ENCODE peak calls at places on chromosomes 6 and 20, in seven cellular contexts. C is ovary, E is brain microvascular endothelial cell, Y is PC-9, G is AG04450, K is breast epithelium, A is RWPE1. V is an unnamed sample.

GRCh38 chr6:154239392-154239791 is 117.2 kb downstream of the IPCEF1 start:
- DNase-seq in G (no peak), E (no peak), C (no peak), K (no peak), A (peak; percentile 78), Y (no peak), V (no peak)

GRCh38 chr6:13866291-13866690 is 51.9 kb upstream of the MCUR1 start:
- DNase-seq in Y (no peak), G (no peak), C (no peak), E (no peak), A (no peak), K (no peak), V (no peak)

GRCh38 chr6:17397764-17398194 is 4.4 kb downstream of the CAP2 start:
- DNase-seq in K (no peak), E (no peak), Y (no peak), G (no peak), A (no peak), C (no peak), V (no peak)

GRCh38 chr6:139801571-139802321 is 427.3 kb upstream of the CITED2 start:
- DNase-seq in K (no peak), C (no peak), A (no peak), E (peak; percentile 25), Y (no peak), G (no peak), V (peak; percentile 40)

GRCh38 chr6:84514089-84514971 is 250.1 kb downstream of the TBX18 start:
- DNase-seq in Y (no peak), K (no peak), A (no peak), G (no peak), E (no peak), C (no peak), V (no peak)

GRCh38 chr6:48476257-48476656 is 365.3 kb upstream of the PTCHD4 start:
- DNase-seq in Y (no peak), G (no peak), E (peak; percentile 14), C (no peak), A (no peak), K (no peak), V (peak; percentile 2)

GRCh38 chr6:38025431-38025830 is 205.9 kb downstream of the ZFAND3 start:
- DNase-seq in Y (no peak), E (no peak), K (no peak), A (no peak), C (no peak), G (no peak), V (no peak)

GRCh38 chr6:81171991-81172740 is 580.3 kb downstream of the TENT5A start:
- DNase-seq in Y (peak; percentile 3), E (peak; percentile 74), G (peak; percentile 15), K (no peak), A (no peak), C (peak; percentile 50), V (no peak)

GRCh38 chr20:63315240-63315981 is 22.4 kb downstream of the COL20A1 start:
- DNase-seq in Y (no peak), G (no peak), E (no peak), C (no peak), A (no peak), K (no peak), V (no peak)

GRCh38 chr6:109690373-109690739 is 646 bp downstream of the AK9 start:
- DNase-seq in E (no peak), C (peak; percentile 43), K (peak; percentile 55), G (no peak), Y (peak; percentile 61), A (no peak), V (no peak)

GRCh38 chr6:105879902-105880547 is 206.1 kb upstream of the PRDM1 start:
- DNase-seq in A (no peak), G (no peak), E (no peak), Y (no peak), C (no peak), K (no peak), V (no peak)

GRCh38 chr6:15527838-15528617 is 134.8 kb downstream of the DTNBP1 start:
- DNase-seq in Y (no peak), E (no peak), C (no peak), G (no peak), K (no peak), A (peak; percentile 14), V (no peak)

GRCh38 chr20:46731770-46732169 is 22.3 kb downstream of the SLC2A10 start:
- DNase-seq in A (peak; percentile 44), C (no peak), G (no peak), Y (no peak), E (no peak), K (no peak), V (no peak)

GRCh38 chr6:133339543-133340384 is 98.6 kb downstream of the EYA4 start:
- DNase-seq in A (no peak), C (no peak), G (no peak), Y (no peak), E (no peak), K (no peak), V (no peak)

GRCh38 chr6:35737413-35738211 is 780 bp downstream of the ARMC12 start:
- DNase-seq in K (no peak), Y (no peak), C (peak; percentile 41), A (peak; percentile 72), E (peak; percentile 62), G (peak; percentile 77), V (peak; percentile 89)

DNA sequence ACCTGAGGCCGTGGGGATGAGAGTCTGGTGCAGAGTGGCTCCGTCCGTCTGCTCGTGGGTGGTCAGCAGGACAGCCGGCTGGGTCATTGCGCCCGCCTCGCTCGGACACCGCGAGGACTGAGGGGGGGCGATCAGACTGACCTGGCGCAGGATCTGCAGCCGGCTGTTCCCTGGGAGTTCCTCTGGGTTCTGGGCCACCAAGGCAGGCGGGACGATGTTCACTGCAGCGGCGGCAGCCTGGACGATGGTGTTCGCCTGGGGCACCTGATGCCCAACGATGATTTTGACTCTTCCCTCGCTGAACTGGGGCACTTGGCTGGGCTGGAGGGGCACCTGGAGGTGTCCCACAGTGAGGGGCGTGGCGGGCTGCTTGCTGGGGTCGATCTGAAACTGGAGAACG is 39.2 kb downstream of the ZFP64 start:
- DNase-seq in Y (no peak), A (no peak), G (no peak), K (no peak), C (no peak), E (no peak), V (no peak)
- H3K27ac ChIP-seq in Y (no peak overlapping the region), A (no peak overlapping the region), G (no peak overlapping the region), K (no peak overlapping the region), C (no peak overlapping the region), E (no peak overlapping the region), V (no peak overlapping the region)

GRCh38 chr6:161295784-161296183 is 21.9 kb upstream of the AGPAT4 start:
- DNase-seq in A (no peak), K (no peak), E (no peak), Y (no peak), C (no peak), G (no peak), V (no peak)

GRCh38 chr6:161292145-161292544 is 18.3 kb upstream of the AGPAT4 start:
- DNase-seq in A (no peak), G (no peak), E (no peak), C (no peak), K (no peak), Y (no peak), V (peak; percentile 6)

DNA sequence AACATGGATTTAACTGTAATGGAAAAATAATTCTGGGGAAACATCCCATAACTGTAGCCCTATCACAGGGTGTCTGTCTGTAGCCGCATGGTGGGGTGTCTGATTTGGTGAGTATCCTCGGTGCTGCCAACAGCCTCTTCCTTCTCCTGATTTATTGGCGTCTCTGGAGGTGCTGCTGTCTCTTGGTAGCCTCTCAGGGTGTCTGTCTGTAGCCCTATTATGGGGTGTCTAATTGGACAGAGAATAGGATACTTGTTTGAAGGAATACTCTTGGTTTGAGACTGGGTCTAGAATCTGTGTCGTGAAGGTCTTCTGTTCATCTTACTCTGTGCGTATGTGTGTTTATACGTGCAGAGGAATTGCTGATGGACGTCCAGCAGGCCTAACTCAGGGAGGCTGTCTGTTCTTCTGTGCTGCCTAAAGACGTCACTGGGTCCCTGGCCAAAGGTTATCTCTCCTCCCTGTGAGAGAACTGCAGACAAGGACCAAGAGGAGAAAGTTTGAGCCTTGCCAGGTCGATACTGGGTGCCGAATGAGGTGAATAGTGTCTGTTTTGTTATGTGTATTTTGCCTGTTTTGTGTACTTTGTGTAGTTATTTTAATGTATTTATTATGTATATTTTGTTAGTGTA is 18.9 kb upstream of the AGPAT4 start:
- DNase-seq in E (no peak), C (no peak), A (no peak), Y (no peak), K (no peak), G (no peak), V (no peak)
- H3K27ac ChIP-seq in E (no peak overlapping the region), C (no peak overlapping the region), A (no peak overlapping the region), Y (no peak overlapping the region), K (no peak overlapping the region), G (no peak overlapping the region), V (no peak overlapping the region)

DNA sequence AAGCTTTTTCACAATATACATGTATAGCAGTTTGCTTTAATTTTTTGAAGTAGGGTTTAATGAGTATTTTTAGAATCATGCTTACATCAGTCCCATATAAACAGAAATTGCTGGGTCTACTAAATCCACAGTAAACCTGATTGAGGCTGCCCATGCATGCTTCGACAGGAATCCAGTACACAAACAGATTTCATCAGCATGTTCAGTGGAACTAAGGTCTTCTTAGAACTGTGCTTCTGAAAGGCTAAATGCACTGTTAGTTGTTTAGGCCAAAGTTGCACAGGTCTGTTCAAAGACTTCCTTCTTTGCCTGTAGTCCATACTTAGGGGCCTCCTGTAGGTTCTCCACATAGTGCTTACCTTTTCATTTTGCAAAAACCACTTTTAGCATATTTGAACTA is 42.5 kb upstream of the THBS2 start:
- DNase-seq in K (no peak), A (peak; percentile 14), E (no peak), Y (no peak), C (no peak), G (no peak), V (no peak)
- H3K27ac ChIP-seq in K (no peak overlapping the region), A (peak overlapping the region; percentile 66), E (no peak overlapping the region), Y (no peak overlapping the region), C (no peak overlapping the region), G (no peak overlapping the region), V (no peak overlapping the region)

DNA sequence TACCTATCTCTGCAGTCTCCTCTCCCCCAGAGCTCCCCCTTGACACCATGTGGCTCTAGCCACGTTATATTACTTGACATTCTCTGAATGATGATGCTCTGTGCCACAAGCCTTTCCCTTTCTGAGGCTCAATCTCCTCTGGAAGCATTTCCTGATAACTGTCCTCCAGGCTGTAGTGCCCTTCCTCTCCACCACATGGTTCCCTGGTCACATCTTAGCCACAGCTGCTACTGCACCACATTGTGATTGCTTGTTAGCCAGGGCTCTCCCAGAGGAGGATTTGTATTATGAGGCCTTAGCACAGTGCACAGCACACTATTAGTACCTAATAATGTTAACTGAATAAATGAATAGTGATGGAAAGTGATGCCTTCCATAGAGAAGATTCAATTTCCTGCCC is 63.9 kb upstream of the RCAN2 start:
- DNase-seq in E (no peak), A (no peak), K (no peak), Y (no peak), C (no peak), G (no peak), V (no peak)
- H3K27ac ChIP-seq in E (no peak overlapping the region), A (no peak overlapping the region), K (no peak overlapping the region), Y (no peak overlapping the region), C (no peak overlapping the region), G (no peak overlapping the region), V (no peak overlapping the region)